ENCODE peak calls at places on chromosomes 11 and 22, in eight cellular contexts. P, M, E, T, B, D, W and X are unnamed samples.

GRCh38 chr11:61752117-61752924 is at the start of gene MYRF:
- DNase-seq in T (peak; percentile 77), M (no peak), B (peak; percentile 67), E (peak; percentile 36), P (peak; percentile 35), W (peak; percentile 51), D (no peak), X (peak; percentile 64)

GRCh38 chr22:47294222-47294532 is 531.7 kb downstream of the TBC1D22A start:
- DNase-seq in M (no peak), T (no peak), B (no peak), W (no peak), E (no peak), P (no peak), D (no peak), X (no peak)

GRCh38 chr22:46267431-46268279 is at the start of gene TTC38:
- DNase-seq in P (peak; percentile 96), D (peak; percentile 96), T (peak; percentile 95), B (peak; percentile 58), E (peak; percentile 86), M (peak; percentile 84), W (peak; percentile 43), X (peak; percentile 92)

GRCh38 chr11:73361953-73362776 is 14.0 kb upstream of the RELT start:
- DNase-seq in D (no peak), E (no peak), P (no peak), W (no peak), T (no peak), B (no peak), M (no peak), X (no peak)

GRCh38 chr11:20351870-20352269 is 11.6 kb upstream of the HTATIP2 start:
- DNase-seq in W (no peak), P (no peak), E (no peak), T (no peak), M (no peak), B (no peak), D (no peak), X (no peak)

GRCh38 chr22:19880786-19881569 is 26.3 kb upstream of the GNB1L start:
- DNase-seq in E (peak; percentile 97), D (peak; percentile 79), M (no peak), P (peak; percentile 51), B (no peak), W (no peak), T (peak; percentile 97), X (peak; percentile 19)

GRCh38 chr22:36467946-36468345 is 13.5 kb downstream of the TXN2 start:
- DNase-seq in T (no peak), D (peak; percentile 80), P (no peak), E (peak; percentile 81), M (no peak), B (peak; percentile 44), W (no peak), X (no peak)

GRCh38 chr11:110295487-110296225 is 758 bp downstream of the RDX start:
- DNase-seq in W (peak; percentile 23), T (peak; percentile 64), B (peak; percentile 71), M (peak; percentile 24), E (peak; percentile 64), P (peak; percentile 38), D (peak; percentile 64), X (peak; percentile 63)

GRCh38 chr22:20174785-20175596 is 24.1 kb upstream of the CCDC188 start:
- DNase-seq in W (no peak), P (no peak), M (peak; percentile 46), E (no peak), B (no peak), T (no peak), D (no peak), X (peak; percentile 39)

GRCh38 chr11:48018561-48019229 is 38.3 kb downstream of the PTPRJ start:
- DNase-seq in T (peak; percentile 80), P (no peak), B (no peak), D (no peak), M (peak; percentile 22), W (no peak), E (no peak), X (no peak)

GRCh38 chr11:64642876-64643257 is 51.8 kb downstream of the SLC22A12 start:
- DNase-seq in W (no peak), E (no peak), B (no peak), P (no peak), T (no peak), D (no peak), M (no peak), X (no peak)

GRCh38 chr11:130872961-130873360 is 43.3 kb downstream of the SNX19 start:
- DNase-seq in T (no peak), M (no peak), E (peak; percentile 50), W (no peak), P (no peak), D (no peak), B (no peak), X (no peak)